ENCODE peak calls at places on chromosome 16, in nine cellular contexts. I, Z, Q, R, B, E, S, M and U are unnamed samples.

GRCh38 chr16:81604960-81605383 is 160.4 kb downstream of the CMIP start:
- DNase-seq in I (peak; percentile 75), Z (no peak), Q (no peak), R (no peak), B (no peak), E (no peak), S (no peak), M (no peak), U (no peak)

GRCh38 chr16:1443980-1444729 is at the start of gene CCDC154:
- DNase-seq in I (no peak), Z (no peak), Q (no peak), R (no peak), B (no peak), E (no peak), S (no peak), M (no peak), U (no peak)

GRCh38 chr16:1923299-1924034 is 5.3 kb upstream of the HS3ST6 start:
- DNase-seq in I (no peak), Z (no peak), Q (peak; percentile 45), R (peak; percentile 60), B (peak; percentile 56), E (no peak), S (no peak), M (peak; percentile 85), U (no peak)

GRCh38 chr16:3879258-3879886 is 1.1 kb downstream of the CREBBP start:
- DNase-seq in I (no peak), Z (peak; percentile 71), Q (peak; percentile 53), R (peak; percentile 64), B (no peak), E (peak; percentile 44), S (no peak), M (peak; percentile 54), U (peak; percentile 69)

GRCh38 chr16:67280090-67281015 is 1.0 kb downstream of the PLEKHG4 start:
- DNase-seq in I (no peak), Z (no peak), Q (no peak), R (no peak), B (no peak), E (no peak), S (no peak), M (no peak), U (no peak)

GRCh38 chr16:3171855-3172593 is 16.0 kb upstream of the OR1F1 start:
- DNase-seq in I (peak; percentile 76), Z (no peak), Q (no peak), R (no peak), B (no peak), E (no peak), S (no peak), M (peak; percentile 49), U (peak; percentile 51)

GRCh38 chr16:84243732-84244131 is 3.9 kb upstream of the KCNG4 start:
- DNase-seq in I (no peak), Z (no peak), Q (no peak), R (no peak), B (no peak), E (no peak), S (no peak), M (no peak), U (no peak)

GRCh38 chr16:48901712-48902374 is 291.9 kb upstream of the N4BP1 start:
- DNase-seq in I (no peak), Z (peak; percentile 19), Q (no peak), R (peak; percentile 51), B (peak; percentile 15), E (no peak), S (no peak), M (peak; percentile 30), U (no peak)

GRCh38 chr16:66262253-66263167 is 104.0 kb upstream of the CDH5 start:
- DNase-seq in I (peak; percentile 57), Z (peak; percentile 74), Q (no peak), R (no peak), B (no peak), E (peak; percentile 61), S (peak; percentile 23), M (no peak), U (peak; percentile 77)

GRCh38 chr16:31508706-31509523 is 724 bp upstream of the RUSF1 start:
- DNase-seq in I (peak; percentile 56), Z (no peak), Q (no peak), R (no peak), B (no peak), E (no peak), S (no peak), M (no peak), U (no peak)

GRCh38 chr16:86016201-86016965 is 117.4 kb downstream of the IRF8 start:
- DNase-seq in I (peak; percentile 70), Z (peak; percentile 38), Q (peak; percentile 32), R (peak; percentile 70), B (peak; percentile 61), E (no peak), S (peak; percentile 28), M (peak; percentile 72), U (peak; percentile 72)

GRCh38 chr16:84068041-84068440 is 25.4 kb upstream of the SLC38A8 start:
- DNase-seq in I (no peak), Z (no peak), Q (no peak), R (no peak), B (no peak), E (no peak), S (no peak), M (no peak), U (no peak)

GRCh38 chr16:89873822-89874689 is 664 bp downstream of the TCF25 start:
- DNase-seq in I (peak; percentile 95), Z (peak; percentile 97), Q (peak; percentile 98), R (peak; percentile 96), B (peak; percentile 94), E (peak; percentile 96), S (peak; percentile 92), M (peak; percentile 96), U (peak; percentile 98)
- H3K4me1 ChIP-seq in I (peaks cover 9% of the 10 kb centered on the region), Z (peaks cover 19% of the 10 kb centered on the region), Q (peaks cover 18% of the 10 kb centered on the region), R (no peaks in the 10 kb centered on the region), B (peaks cover 12% of the 10 kb centered on the region), E (peaks cover 9% of the 10 kb centered on the region), S (no peaks in the 10 kb centered on the region), M (no peaks in the 10 kb centered on the region), U (peaks cover 28% of the 10 kb centered on the region)

DNA sequence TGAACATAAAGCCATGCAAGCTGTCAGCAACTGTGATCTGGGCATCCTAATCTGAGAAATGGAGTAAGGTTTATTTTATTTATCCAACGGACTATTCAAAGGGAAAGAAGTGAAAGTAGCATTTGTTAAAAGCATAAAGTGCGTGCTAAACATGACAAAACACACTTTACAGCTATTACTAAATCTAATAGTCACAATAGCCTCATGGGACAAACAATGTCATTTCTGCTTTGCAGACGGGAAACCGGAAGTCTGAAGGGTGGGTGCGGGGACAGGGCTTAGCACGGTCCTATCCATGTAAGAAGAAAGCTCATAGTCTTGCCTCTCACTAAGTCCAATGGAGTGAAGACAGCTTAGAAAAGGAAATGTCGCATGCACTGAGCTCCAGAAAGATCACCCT is 228.5 kb downstream of the CDH11 start:
- DNase-seq in I (peak; percentile 21), Z (no peak), Q (no peak), R (no peak), B (no peak), E (no peak), S (no peak), M (no peak), U (no peak)
- H3K4me3 ChIP-seq in I (peak overlapping the region; percentile 9), Z (peak overlapping the region; percentile 21), Q (no peak overlapping the region), R (no peak overlapping the region), B (no peak overlapping the region), E (no peak overlapping the region), S (no peak overlapping the region), M (no peak overlapping the region), U (peak overlapping the region; percentile 10)

GRCh38 chr16:79069118-79069517 is 531.4 kb downstream of the MAF start:
- DNase-seq in I (no peak), Z (no peak), Q (no peak), R (no peak), B (no peak), E (no peak), S (no peak), M (no peak), U (no peak)

GRCh38 chr16:79066621-79067020 is 533.9 kb downstream of the MAF start:
- DNase-seq in I (no peak), Z (no peak), Q (no peak), R (no peak), B (no peak), E (no peak), S (no peak), M (peak; percentile 63), U (no peak)

GRCh38 chr16:79067600-79067999 is 532.9 kb downstream of the MAF start:
- DNase-seq in I (no peak), Z (no peak), Q (no peak), R (no peak), B (no peak), E (no peak), S (no peak), M (no peak), U (no peak)

GRCh38 chr16:79071424-79071823 is 529.1 kb downstream of the MAF start:
- DNase-seq in I (no peak), Z (no peak), Q (no peak), R (peak; percentile 59), B (no peak), E (no peak), S (peak; percentile 76), M (no peak), U (peak; percentile 79)

DNA sequence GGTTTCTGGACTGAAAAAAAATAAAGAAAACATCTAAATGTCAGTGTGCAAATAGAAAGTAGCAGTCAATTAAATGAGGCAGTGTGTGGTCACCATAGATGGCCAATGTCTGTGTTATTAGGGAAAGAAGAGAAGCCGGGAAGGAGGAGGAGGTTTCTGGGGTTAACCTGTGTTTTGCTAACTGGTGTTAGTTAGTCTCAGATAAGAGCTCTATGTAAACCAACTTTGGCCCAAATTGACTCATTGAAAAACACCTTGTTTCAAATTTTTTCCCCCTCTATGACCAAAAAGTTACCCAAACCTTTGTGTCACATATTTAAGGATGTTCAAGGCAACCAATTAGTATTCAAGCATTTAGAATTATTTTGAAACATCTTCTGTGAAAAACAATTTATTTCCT is 530.9 kb downstream of the MAF start:
- DNase-seq in I (no peak), Z (no peak), Q (no peak), R (no peak), B (no peak), E (no peak), S (no peak), M (no peak), U (no peak)
- H3K27ac ChIP-seq in I (no peak overlapping the region), Z (peak overlapping the region; percentile 26), Q (peak overlapping the region; percentile 72), R (no peak overlapping the region), B (no peak overlapping the region), E (no peak overlapping the region), S (no peak overlapping the region), M (no peak overlapping the region), U (peak overlapping the region; percentile 66)

GRCh38 chr16:22195445-22195694 is 10.7 kb upstream of the EEF2K start:
- DNase-seq in I (no peak), Z (no peak), Q (no peak), R (no peak), B (no peak), E (no peak), S (no peak), M (no peak), U (no peak)
- H3K4me1 ChIP-seq in I (peaks cover 4% of the 10 kb centered on the region), Z (peaks cover 31% of the 10 kb centered on the region), Q (peaks cover 17% of the 10 kb centered on the region), R (peaks cover 10% of the 10 kb centered on the region), B (peaks cover 23% of the 10 kb centered on the region), E (peaks cover 23% of the 10 kb centered on the region), S (peaks cover 3% of the 10 kb centered on the region), M (no peaks in the 10 kb centered on the region), U (peaks cover 38% of the 10 kb centered on the region)